ENCODE peak calls at places on chromosome 21, in six cellular contexts. Q, T, H, Z, B and P are unnamed samples.

GRCh38 chr21:45971487-45972352 is 9.8 kb upstream of the COL6A1 start:
- DNase-seq in Q (no peak), T (no peak), H (peak), Z (peak), B (peak), P (no peak)

GRCh38 chr21:28587748-28588147 is 404.9 kb downstream of the LTN1 start:
- DNase-seq in Q (no peak), T (no peak), H (no peak), Z (peak), B (peak), P (no peak)

GRCh38 chr21:36437745-36438128 is 42.2 kb downstream of the CLDN14 start:
- DNase-seq in Q (no peak), T (no peak), H (no peak), Z (peak), B (peak), P (no peak)

GRCh38 chr21:35046880-35047229 is 2.2 kb downstream of the RUNX1 start:
- DNase-seq in Q (no peak), T (no peak), H (no peak), Z (no peak), B (peak), P (no peak)

GRCh38 chr21:44530221-44530902 is 9.6 kb downstream of the KRTAP10-1 start:
- DNase-seq in Q (no peak), T (no peak), H (no peak), Z (no peak), B (no peak), P (no peak)

GRCh38 chr21:43645414-43645891 is 13.8 kb downstream of the HSF2BP start:
- DNase-seq in Q (peak), T (peak), H (peak), Z (peak), B (peak), P (no peak)

GRCh38 chr21:42262826-42263225 is 43.9 kb downstream of the ABCG1 start:
- DNase-seq in Q (peak), T (no peak), H (no peak), Z (no peak), B (no peak), P (peak)

GRCh38 chr21:28737671-28738279 is 254.9 kb downstream of the LTN1 start:
- DNase-seq in Q (no peak), T (peak), H (no peak), Z (no peak), B (no peak), P (peak)

GRCh38 chr21:39531777-39532333 is 80.1 kb downstream of the SH3BGR start:
- DNase-seq in Q (no peak), T (peak), H (no peak), Z (no peak), B (no peak), P (no peak)

GRCh38 chr21:36879827-36880226 is 86.6 kb downstream of the HLCS start:
- DNase-seq in Q (no peak), T (no peak), H (no peak), Z (no peak), B (no peak), P (no peak)

GRCh38 chr21:36478941-36479340 is 981 bp downstream of the CLDN14 start:
- DNase-seq in Q (no peak), T (no peak), H (peak), Z (no peak), B (peak), P (no peak)

GRCh38 chr21:17947546-17947945 is 128.4 kb upstream of the C21orf91 start:
- DNase-seq in Q (no peak), T (no peak), H (no peak), Z (no peak), B (no peak), P (no peak)

GRCh38 chr21:43850728-43851295 is 14.2 kb upstream of the AGPAT3 start:
- DNase-seq in Q (no peak), T (no peak), H (no peak), Z (no peak), B (no peak), P (no peak)

GRCh38 chr21:41068411-41069304 is 99.3 kb upstream of the BACE2 start:
- DNase-seq in Q (peak), T (peak), H (peak), Z (peak), B (peak), P (peak)

GRCh38 chr21:33831962-33832659 is 83.5 kb downstream of the ATP5PO start:
- DNase-seq in Q (no peak), T (no peak), H (no peak), Z (no peak), B (no peak), P (no peak)

GRCh38 chr21:42357307-42357706 is 6.5 kb upstream of the TFF2 start:
- DNase-seq in Q (no peak), T (no peak), H (no peak), Z (no peak), B (no peak), P (no peak)

GRCh38 chr21:36212513-36212780 is 55.8 kb downstream of the DOP1B start:
- DNase-seq in Q (no peak), T (no peak), H (no peak), Z (no peak), B (no peak), P (no peak)

GRCh38 chr21:34771512-34772028 is 102.8 kb downstream of the CLIC6 start:
- DNase-seq in Q (no peak), T (no peak), H (no peak), Z (peak), B (peak), P (no peak)

GRCh38 chr21:43921979-43922945 is 57.2 kb downstream of the AGPAT3 start:
- DNase-seq in Q (no peak), T (no peak), H (no peak), Z (no peak), B (no peak), P (no peak)

GRCh38 chr21:21096956-21097355 is 98.7 kb downstream of the NCAM2 start:
- DNase-seq in Q (no peak), T (no peak), H (no peak), Z (no peak), B (no peak), P (no peak)

GRCh38 chr21:32332463-32332951 is 33.9 kb downstream of the MRAP start:
- DNase-seq in Q (no peak), T (no peak), H (no peak), Z (no peak), B (no peak), P (no peak)

GRCh38 chr21:36430841-36431240 is 45.6 kb downstream of the CHAF1B start:
- DNase-seq in Q (no peak), T (no peak), H (no peak), Z (no peak), B (no peak), P (no peak)

GRCh38 chr21:37060296-37060695 is 12.6 kb downstream of the PIGP start:
- DNase-seq in Q (no peak), T (peak), H (peak), Z (peak), B (peak), P (peak)

GRCh38 chr21:36661511-36662309 is 37.2 kb upstream of the SIM2 start:
- DNase-seq in Q (no peak), T (peak), H (peak), Z (no peak), B (no peak), P (peak)

GRCh38 chr21:41280115-41280919 is 36.3 kb upstream of the FAM3B start:
- DNase-seq in Q (no peak), T (no peak), H (no peak), Z (peak), B (peak), P (no peak)

GRCh38 chr21:38323721-38324591 is 67.2 kb downstream of the KCNJ15 start:
- DNase-seq in Q (peak), T (no peak), H (peak), Z (no peak), B (peak), P (peak)

GRCh38 chr21:15160136-15160535 is 95.3 kb upstream of the NRIP1 start:
- DNase-seq in Q (no peak), T (no peak), H (no peak), Z (no peak), B (no peak), P (peak)

GRCh38 chr21:34128674-34129038 is 55.3 kb downstream of the MRPS6 start:
- DNase-seq in Q (no peak), T (no peak), H (no peak), Z (no peak), B (no peak), P (no peak)

GRCh38 chr21:25361765-25362164 is 245.5 kb downstream of the MRPL39 start:
- DNase-seq in Q (no peak), T (no peak), H (no peak), Z (no peak), B (no peak), P (no peak)

GRCh38 chr21:42684109-42684916 is 30.9 kb downstream of the PDE9A start:
- DNase-seq in Q (no peak), T (no peak), H (no peak), Z (no peak), B (no peak), P (no peak)

GRCh38 chr21:44618909-44619308 is 7.0 kb downstream of the KRTAP10-8 start:
- DNase-seq in Q (no peak), T (no peak), H (no peak), Z (no peak), B (no peak), P (no peak)